ENCODE peak calls at places on chromosomes 3 and 15, in five cellular contexts. K, S, A, J and Y are unnamed samples.

GRCh38 chr15:79067969-79068368 is 22.6 kb downstream of the RASGRF1 start:
- DNase-seq in J (no peak), S (no peak), A (no peak), K (no peak), Y (no peak)

GRCh38 chr3:137110392-137110996 is 152.7 kb downstream of the IL20RB start:
- DNase-seq in J (no peak), A (no peak), K (no peak), S (no peak), Y (no peak)

GRCh38 chr15:61146643-61147230 is 82.4 kb downstream of the RORA start:
- DNase-seq in S (no peak), J (no peak), A (no peak), K (no peak), Y (no peak)

GRCh38 chr3:175969456-175969855 is 1110.3 kb downstream of the NAALADL2 start:
- DNase-seq in A (no peak), S (no peak), J (no peak), K (no peak), Y (no peak)

GRCh38 chr3:182105875-182106274 is 394.1 kb downstream of the SOX2 start:
- DNase-seq in A (no peak), S (no peak), J (no peak), K (no peak), Y (no peak)

GRCh38 chr3:72193768-72194463 is 409.0 kb upstream of the PROK2 start:
- DNase-seq in A (no peak), S (no peak), J (no peak), K (peak; percentile 47), Y (no peak)

GRCh38 chr15:96326551-96327154 is 3.8 kb upstream of the NR2F2 start:
- DNase-seq in S (peak; percentile 50), J (peak; percentile 30), A (no peak), K (peak; percentile 46), Y (no peak)

GRCh38 chr3:141941093-141941492 is 64.7 kb downstream of the ATP1B3 start:
- DNase-seq in K (no peak), A (no peak), J (peak; percentile 50), S (peak; percentile 70), Y (no peak)

GRCh38 chr15:91982401-91982800 is 128.9 kb downstream of the SLCO3A1 start:
- DNase-seq in A (no peak), J (no peak), S (no peak), K (no peak), Y (no peak)

GRCh38 chr3:42090973-42091731 is at the start of gene TRAK1:
- DNase-seq in K (peak; percentile 78), S (no peak), A (no peak), J (no peak), Y (no peak)

DNA sequence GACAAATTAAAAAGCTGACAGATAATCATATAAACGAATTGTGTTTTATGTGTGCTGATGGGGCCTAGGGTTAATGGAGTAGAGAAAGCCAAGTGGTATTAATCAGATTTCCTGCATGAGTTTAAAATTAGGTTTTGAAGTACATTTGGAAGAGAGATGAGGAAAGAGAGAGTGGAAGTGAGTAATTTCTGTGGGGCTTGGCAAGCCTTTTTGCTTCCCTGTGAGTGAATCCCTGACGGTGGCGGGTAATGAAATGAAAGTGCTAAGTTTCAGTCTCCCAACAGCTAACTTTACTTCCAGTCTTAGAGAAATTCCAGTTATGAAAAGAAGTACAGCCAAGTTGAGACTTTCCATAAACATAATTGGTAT is 139.3 kb downstream of the BBX start:
- DNase-seq in S (peak; percentile 21), A (no peak), K (no peak), J (no peak), Y (no peak)
- H3K4me3 ChIP-seq in S (no peak overlapping the region), A (no peak overlapping the region), K (no peak overlapping the region), J (no peak overlapping the region), Y (no peak overlapping the region)

DNA sequence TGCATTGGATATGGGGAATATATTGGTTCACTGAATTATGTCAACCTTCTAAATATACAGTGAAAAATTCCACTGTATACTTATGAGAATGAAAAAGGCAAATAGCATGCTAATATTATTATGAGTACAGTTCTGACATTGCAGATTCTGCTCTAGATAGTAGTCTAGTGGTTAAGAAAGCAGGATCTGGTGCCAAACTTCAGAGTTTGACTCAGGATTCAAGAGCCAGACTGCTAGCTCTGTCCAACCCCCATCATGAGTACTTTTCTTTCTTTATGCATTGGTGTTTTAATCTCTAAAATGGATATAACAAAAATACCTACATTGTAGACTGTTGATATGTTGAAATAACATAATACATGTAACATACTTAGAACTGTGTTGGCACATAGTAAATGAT is 57.3 kb upstream of the PLSCR4 start:
- DNase-seq in K (peak; percentile 67), A (no peak), S (no peak), J (no peak), Y (no peak)
- H3K4me3 ChIP-seq in K (no peak overlapping the region), A (no peak overlapping the region), S (no peak overlapping the region), J (no peak overlapping the region), Y (no peak overlapping the region)

DNA sequence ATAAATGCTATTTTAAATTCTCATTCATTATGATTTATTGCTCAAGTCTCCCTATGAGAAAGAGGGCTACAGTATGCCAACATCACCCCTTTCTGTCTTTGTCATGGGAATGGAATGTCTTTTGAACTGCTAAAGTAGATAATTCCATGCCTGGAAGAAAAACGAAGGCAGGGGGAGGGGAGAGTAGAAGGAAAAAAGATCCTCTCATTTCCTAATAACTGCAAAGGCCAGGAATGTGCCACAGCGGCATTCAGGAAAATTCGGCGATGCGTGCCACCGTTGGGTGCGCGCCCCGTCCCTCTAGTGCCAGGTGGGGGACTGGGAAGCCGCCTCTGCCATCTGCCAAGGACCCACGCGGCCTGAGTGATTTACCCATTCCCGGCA is 54.7 kb downstream of the CPN2 start:
- DNase-seq in J (no peak), A (no peak), K (no peak), S (no peak), Y (no peak)
- H3K4me3 ChIP-seq in J (no peak overlapping the region), A (no peak overlapping the region), K (peak overlapping the region; percentile 36), S (peak overlapping the region; percentile 8), Y (no peak overlapping the region)

GRCh38 chr15:101596633-101597032 is 55.5 kb downstream of the TM2D3 start:
- DNase-seq in S (no peak), K (no peak), J (no peak), A (no peak), Y (no peak)
- H3K4me3 ChIP-seq in S (no peak overlapping the region), K (no peak overlapping the region), J (no peak overlapping the region), A (no peak overlapping the region), Y (no peak overlapping the region)

DNA sequence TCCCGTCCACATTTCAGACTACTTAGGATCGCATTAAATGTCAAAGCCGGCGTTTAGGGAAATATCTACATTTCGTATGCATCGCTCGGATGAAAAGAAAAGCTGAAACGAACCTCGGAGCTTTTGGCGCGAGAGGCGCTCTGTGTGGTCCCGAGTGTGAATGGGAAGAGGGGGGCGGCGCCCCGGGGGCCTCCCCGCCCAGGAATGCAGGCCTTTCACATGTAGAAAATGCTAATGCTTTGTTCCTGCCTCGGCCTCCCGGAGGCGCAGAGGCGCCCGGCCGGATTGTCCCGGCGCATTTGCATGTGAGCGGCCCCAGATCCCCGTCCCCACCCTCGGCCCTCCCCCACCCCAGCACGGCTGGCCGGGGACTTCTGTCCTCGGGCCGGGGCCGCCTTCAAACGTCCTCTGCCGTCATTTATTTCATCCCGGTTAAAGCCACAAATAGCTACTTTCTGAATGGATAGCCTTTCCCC is 37.0 kb upstream of the TRIM71 start:
- DNase-seq in S (peak; percentile 48), K (no peak), A (no peak), J (peak; percentile 41), Y (peak; percentile 54)
- H3K4me3 ChIP-seq in S (peak overlapping the region; percentile 51), K (peak overlapping the region; percentile 66), A (peak overlapping the region; percentile 83), J (peak overlapping the region; percentile 13), Y (peak overlapping the region; percentile 68)